ENCODE peak calls at places on chromosomes 3 and 15, in eight cellular contexts. W is CD8-positive, alpha-beta T cell; C is ovary; S is AG04450; A is sigmoid colon; M is stomach; T is tibial artery; Y is neural progenitor cell. O is an unnamed sample.

GRCh38 chr3:114128231-114128630 is 50.6 kb downstream of the DRD3 start:
- DNase-seq in W (no peak), C (no peak), S (no peak), A (no peak), M (no peak), T (no peak), Y (no peak), O (no peak)

GRCh38 chr3:46378426-46378942 is 7.7 kb downstream of the CCR5 start:
- DNase-seq in W (peak; percentile 49), C (peak; percentile 15), S (peak; percentile 13), A (peak; percentile 73), M (peak; percentile 68), T (no peak), Y (peak; percentile 75), O (peak; percentile 80)

GRCh38 chr3:69294014-69294771 is 91.7 kb downstream of the FRMD4B start:
- DNase-seq in W (no peak), C (peak; percentile 17), S (no peak), A (no peak), M (no peak), T (no peak), Y (no peak), O (no peak)

GRCh38 chr15:90033006-90033405 is 31.9 kb downstream of the ZNF710 start:
- DNase-seq in W (no peak), C (no peak), S (no peak), A (peak; percentile 10), M (no peak), T (peak; percentile 7), Y (no peak), O (no peak)

GRCh38 chr3:194967126-194968117 is 281.7 kb downstream of the FAM43A start:
- DNase-seq in W (no peak), C (no peak), S (no peak), A (peak; percentile 9), M (peak; percentile 4), T (no peak), Y (no peak), O (no peak)

GRCh38 chr3:54654776-54655175 is 273.1 kb downstream of the LRTM1 start:
- DNase-seq in W (no peak), C (no peak), S (no peak), A (no peak), M (no peak), T (no peak), Y (no peak), O (no peak)

GRCh38 chr3:30260747-30261146 is 345.7 kb upstream of the TGFBR2 start:
- DNase-seq in W (no peak), C (no peak), S (no peak), A (no peak), M (no peak), T (no peak), Y (no peak), O (no peak)

GRCh38 chr3:197592361-197593045 is 36.7 kb upstream of the BDH1 start:
- DNase-seq in W (no peak), C (no peak), S (no peak), A (no peak), M (no peak), T (no peak), Y (no peak), O (no peak)

GRCh38 chr3:55191911-55192787 is 264.3 kb upstream of the LRTM1 start:
- DNase-seq in W (no peak), C (no peak), S (peak; percentile 76), A (no peak), M (no peak), T (no peak), Y (no peak), O (no peak)

GRCh38 chr3:112464264-112464663 is 35.0 kb downstream of the BTLA start:
- DNase-seq in W (no peak), C (no peak), S (no peak), A (no peak), M (no peak), T (no peak), Y (no peak), O (no peak)

GRCh38 chr15:100900895-100901169 is 18.3 kb upstream of the LRRK1 start:
- DNase-seq in W (no peak), C (no peak), S (no peak), A (peak; percentile 62), M (no peak), T (no peak), Y (no peak), O (no peak)

GRCh38 chr3:33437556-33438283 is 2.5 kb downstream of the UBP1 start:
- DNase-seq in W (no peak), C (no peak), S (no peak), A (no peak), M (no peak), T (no peak), Y (peak; percentile 39), O (no peak)

GRCh38 chr3:184117649-184118048 is 17.5 kb upstream of the EIF2B5 start:
- DNase-seq in W (no peak), C (no peak), S (no peak), A (no peak), M (no peak), T (no peak), Y (no peak), O (no peak)

GRCh38 chr15:83746231-83746630 is 92.3 kb downstream of the ADAMTSL3 start:
- DNase-seq in W (no peak), C (no peak), S (no peak), A (no peak), M (no peak), T (no peak), Y (no peak), O (no peak)

GRCh38 chr3:177084616-177085015 is 112.7 kb downstream of the TBL1XR1 start:
- DNase-seq in W (no peak), C (no peak), S (no peak), A (no peak), M (no peak), T (no peak), Y (no peak), O (no peak)

GRCh38 chr3:33911525-33912322 is 113.3 kb downstream of the PDCD6IP start:
- DNase-seq in W (no peak), C (no peak), S (no peak), A (no peak), M (no peak), T (no peak), Y (no peak), O (no peak)

GRCh38 chr3:134427400-134428111 is 53.3 kb upstream of the AMOTL2 start:
- DNase-seq in W (no peak), C (no peak), S (peak; percentile 99), A (peak; percentile 88), M (no peak), T (peak; percentile 71), Y (no peak), O (no peak)

GRCh38 chr15:75452364-75452967 is 976 bp upstream of the SIN3A start:
- DNase-seq in W (peak; percentile 69), C (peak; percentile 86), S (peak; percentile 41), A (peak; percentile 95), M (peak; percentile 90), T (peak; percentile 95), Y (peak; percentile 89), O (peak; percentile 77)

GRCh38 chr15:65862682-65863081 is 6.6 kb upstream of the RAB11A start:
- DNase-seq in W (peak; percentile 21), C (no peak), S (no peak), A (no peak), M (peak; percentile 38), T (no peak), Y (peak; percentile 79), O (no peak)

DNA sequence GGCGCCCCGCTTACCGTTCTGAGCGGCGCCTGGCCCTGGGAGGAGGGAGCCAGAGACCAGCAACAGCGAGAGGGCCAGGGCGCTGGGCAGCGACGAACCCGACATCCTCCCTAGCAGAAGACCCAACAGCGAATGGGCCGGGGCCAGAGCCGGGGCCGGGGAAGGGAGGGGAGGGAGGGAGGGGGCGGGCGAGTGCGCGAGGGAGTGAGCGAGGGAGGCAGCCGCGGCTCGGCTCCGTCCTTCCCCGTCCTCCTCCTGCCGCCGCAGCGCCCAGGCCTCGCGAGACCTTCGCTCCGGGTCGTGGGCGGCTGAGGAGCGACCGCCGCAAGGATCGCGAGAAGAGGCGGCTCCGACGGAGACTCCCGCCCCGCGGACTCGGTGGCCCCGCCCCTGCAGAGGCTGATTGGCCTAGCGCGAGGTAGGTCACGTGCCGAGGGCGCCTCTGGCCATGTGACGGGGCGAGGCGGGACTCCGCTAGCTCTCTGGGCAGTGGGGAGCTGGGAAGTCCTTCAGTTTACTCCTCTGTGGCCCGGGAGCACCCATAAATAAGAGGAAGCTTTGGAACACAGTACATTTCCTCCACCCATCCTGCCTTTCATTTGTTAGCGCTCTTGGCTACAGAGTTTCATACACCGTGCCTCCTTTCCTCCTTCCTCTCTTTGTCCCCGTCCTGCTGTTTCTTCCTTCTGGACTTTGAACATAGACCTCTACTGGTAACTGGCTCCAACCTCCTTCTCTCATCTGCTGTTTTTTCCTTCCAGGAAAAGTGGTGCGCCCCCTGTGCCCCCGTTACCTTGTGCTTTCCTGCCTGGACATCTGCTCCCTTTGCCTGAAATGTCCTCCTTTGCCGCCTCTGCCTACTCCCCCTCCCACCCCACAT is at the start of gene NPTN:
- DNase-seq in W (peak; percentile 96), C (peak; percentile 99), S (peak; percentile 93), A (peak; percentile 99), M (peak; percentile 99), T (peak; percentile 99), Y (peak; percentile 99), O (peak; percentile 98)
- TF ChIP-seq CTCF in W (no peak), C (no peak), S (peak; percentile 16), A (no peak), M (no peak), T (peak; percentile 8), Y (peak; percentile 16), O (peak; percentile 13)

GRCh38 chr15:73054417-73054963 is 2.2 kb downstream of the NEO1 start:
- DNase-seq in W (no peak), C (no peak), S (no peak), A (no peak), M (no peak), T (no peak), Y (no peak), O (no peak)
- H3K4me3 ChIP-seq in W (no peak overlapping the region), C (no peak overlapping the region), S (no peak overlapping the region), A (no peak overlapping the region), M (no peak overlapping the region), T (no peak overlapping the region), Y (peak overlapping the region; percentile 76), O (peak overlapping the region; percentile 73)

DNA sequence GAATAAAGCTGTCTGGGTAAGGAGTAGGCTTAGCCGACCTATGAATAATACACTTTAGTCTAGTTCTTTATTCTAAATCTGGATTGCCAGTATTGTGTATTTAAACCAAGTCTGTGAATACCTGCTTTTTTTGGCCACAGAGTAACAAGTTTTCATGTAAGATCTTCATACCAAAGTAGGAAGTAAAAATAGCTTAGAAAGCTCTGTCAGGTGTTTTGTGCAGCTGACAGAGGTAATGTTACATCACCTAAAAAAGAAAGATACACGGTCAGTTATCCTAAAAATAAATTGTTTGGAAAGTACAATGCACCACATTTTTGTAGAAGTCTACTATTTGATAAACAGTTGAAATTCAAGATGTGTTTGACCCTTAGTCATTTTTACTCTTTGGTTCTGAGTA is 16.5 kb downstream of the CALML4 start:
- DNase-seq in W (no peak), C (no peak), S (no peak), A (no peak), M (no peak), T (no peak), Y (no peak), O (no peak)
- H3K27ac ChIP-seq in W (no peak overlapping the region), C (no peak overlapping the region), S (no peak overlapping the region), A (peak overlapping the region; percentile 85), M (no peak overlapping the region), T (peak overlapping the region; percentile 62), Y (no peak overlapping the region), O (peak overlapping the region; percentile 74)

DNA sequence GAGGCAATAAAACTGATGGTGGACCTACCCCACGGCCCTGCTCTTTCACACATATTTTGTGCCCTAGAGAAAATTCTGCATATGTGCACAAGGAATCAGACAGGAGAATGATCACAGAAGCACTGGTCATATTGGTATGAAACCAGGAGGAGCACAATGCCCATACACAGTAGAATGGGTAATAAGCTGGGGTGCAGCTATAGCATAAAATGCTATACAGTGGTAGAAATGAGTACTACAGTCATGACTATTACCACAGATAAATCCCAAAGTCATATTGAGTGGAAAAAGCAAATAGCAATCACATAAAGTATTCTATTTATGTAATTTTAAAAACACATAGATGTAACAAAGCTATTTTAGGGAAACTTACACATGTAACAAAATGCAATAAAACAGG is 175.9 kb upstream of the SLC24A5 start:
- DNase-seq in W (no peak), C (no peak), S (no peak), A (no peak), M (no peak), T (no peak), Y (no peak), O (no peak)
- TF ChIP-seq CTCF in W (no peak), C (no peak), S (no peak), A (no peak), M (no peak), T (no peak), Y (peak; percentile 4), O (no peak)